ENCODE peak calls at places on chromosomes 6 and 20, in seven cellular contexts. O is pancreas, U is A549, M is bronchial epithelial cell, Y is brain microvascular endothelial cell, C is AG09309, I is choroid plexus epithelial cell. R is an unnamed sample.

GRCh38 chr6:80022803-80023202 is 18.4 kb downstream of the TTK start:
- DNase-seq in O (no peak), U (no peak), M (peak), Y (peak), C (no peak), I (peak), R (no peak)

GRCh38 chr6:43185391-43185790 is 3.4 kb downstream of the CUL9 start:
- DNase-seq in O (no peak), U (no peak), M (no peak), Y (no peak), C (no peak), I (no peak), R (no peak)

GRCh38 chr20:22684072-22684762 is 99.8 kb upstream of the FOXA2 start:
- DNase-seq in O (peak), U (peak), M (peak), Y (peak), C (peak), I (peak), R (peak)

GRCh38 chr6:35804996-35805736 is at the start of gene LHFPL5:
- DNase-seq in O (peak), U (no peak), M (no peak), Y (no peak), C (no peak), I (peak), R (peak)

GRCh38 chr20:48620486-48621255 is 207.1 kb downstream of the PREX1 start:
- DNase-seq in O (peak), U (peak), M (peak), Y (peak), C (no peak), I (peak), R (peak)

GRCh38 chr6:110654096-110654820 is 161.0 kb downstream of the CDK19 start:
- DNase-seq in O (no peak), U (peak), M (peak), Y (no peak), C (no peak), I (peak), R (no peak)

GRCh38 chr6:113496157-113496556 is 361.0 kb upstream of the MARCKS start:
- DNase-seq in O (no peak), U (no peak), M (no peak), Y (peak), C (no peak), I (peak), R (no peak)

GRCh38 chr6:53746442-53747103 is 48.2 kb upstream of the LRRC1 start:
- DNase-seq in O (no peak), U (no peak), M (peak), Y (no peak), C (no peak), I (no peak), R (no peak)

GRCh38 chr20:40702504-40702903 is 13.5 kb upstream of the MAFB start:
- DNase-seq in O (no peak), U (no peak), M (no peak), Y (no peak), C (no peak), I (no peak), R (no peak)

GRCh38 chr6:101683884-101684283 is 290.4 kb downstream of the GRIK2 start:
- DNase-seq in O (no peak), U (no peak), M (no peak), Y (no peak), C (no peak), I (no peak), R (no peak)

DNA sequence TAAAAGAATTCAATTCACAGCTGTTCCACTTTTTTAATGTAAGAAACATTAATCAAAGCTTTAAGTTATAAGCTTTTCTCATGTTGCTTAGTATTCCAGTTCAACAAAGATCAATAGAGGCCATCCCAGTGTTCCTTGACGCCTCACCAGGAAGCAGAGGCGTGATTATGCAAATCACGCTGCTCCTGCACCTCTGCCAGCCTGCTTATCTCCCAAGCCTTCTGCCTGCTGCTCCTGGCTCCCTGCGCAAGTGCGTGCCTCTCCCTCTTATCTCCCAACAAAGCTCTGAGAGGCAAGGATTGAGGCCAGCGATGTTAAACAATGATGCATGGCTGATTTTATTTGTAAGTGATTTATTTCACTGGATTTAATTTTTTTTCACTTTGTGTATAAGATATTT is 42.8 kb downstream of the INSM1 start:
- DNase-seq in O (peak), U (no peak), M (peak), Y (no peak), C (no peak), I (peak), R (peak)
- H3K4me3 ChIP-seq in O (no peak), U (no peak), M (no peak), Y (no peak), C (no peak), I (no peak), R (no peak)

GRCh38 chr6:52390361-52390727 is 28.4 kb downstream of the PAQR8 start:
- DNase-seq in O (no peak), U (no peak), M (peak), Y (peak), C (no peak), I (peak), R (no peak)
- H3K4me3 ChIP-seq in O (no peak), U (no peak), M (no peak), Y (no peak), C (no peak), I (no peak), R (no peak)

GRCh38 chr6:37566209-37566859 is 66.6 kb upstream of the CCDC167 start:
- DNase-seq in O (peak), U (no peak), M (no peak), Y (peak), C (no peak), I (peak), R (peak)
- H3K4me3 ChIP-seq in O (no peak), U (no peak), M (peak), Y (peak), C (peak), I (peak), R (no peak)

DNA sequence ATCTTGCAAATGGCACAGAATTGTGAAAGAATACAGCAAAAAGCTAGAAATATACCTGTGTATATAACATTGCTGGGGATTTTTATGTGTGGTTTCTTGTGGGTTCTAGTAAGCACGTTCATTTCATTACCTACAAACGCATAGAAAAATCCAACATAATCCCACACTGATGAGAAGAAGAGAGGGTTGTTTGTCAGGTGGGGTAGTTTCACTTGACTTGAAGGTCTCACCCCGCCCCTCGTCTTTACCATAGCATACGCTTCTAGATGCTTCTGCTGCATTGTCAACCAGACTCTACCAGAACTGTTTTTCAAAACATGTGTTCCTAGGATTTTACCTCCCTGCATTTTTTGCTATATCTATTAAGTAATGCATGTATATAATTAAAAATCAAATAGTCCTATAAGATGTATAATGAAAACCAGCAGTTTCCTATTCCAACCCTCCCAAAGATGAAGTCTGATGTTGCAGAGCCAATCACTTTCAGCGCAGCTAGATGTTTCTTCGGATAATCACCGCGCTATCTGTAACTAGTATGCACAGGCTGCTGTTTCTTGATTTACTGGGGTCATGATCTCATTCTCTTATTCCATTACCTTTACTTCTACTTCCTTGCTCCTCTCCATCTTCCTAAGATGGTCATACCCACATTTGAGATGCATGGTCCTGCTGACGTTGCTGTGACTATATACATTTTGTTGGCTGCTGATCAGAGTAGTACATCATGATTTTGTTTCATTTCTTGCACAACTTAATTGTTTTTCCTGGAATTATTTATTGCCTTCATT is 283.9 kb upstream of the TAB2 start:
- DNase-seq in O (no peak), U (no peak), M (no peak), Y (no peak), C (no peak), I (no peak), R (no peak)
- H3K4me3 ChIP-seq in O (no peak), U (no peak), M (no peak), Y (no peak), C (no peak), I (no peak), R (no peak)

DNA sequence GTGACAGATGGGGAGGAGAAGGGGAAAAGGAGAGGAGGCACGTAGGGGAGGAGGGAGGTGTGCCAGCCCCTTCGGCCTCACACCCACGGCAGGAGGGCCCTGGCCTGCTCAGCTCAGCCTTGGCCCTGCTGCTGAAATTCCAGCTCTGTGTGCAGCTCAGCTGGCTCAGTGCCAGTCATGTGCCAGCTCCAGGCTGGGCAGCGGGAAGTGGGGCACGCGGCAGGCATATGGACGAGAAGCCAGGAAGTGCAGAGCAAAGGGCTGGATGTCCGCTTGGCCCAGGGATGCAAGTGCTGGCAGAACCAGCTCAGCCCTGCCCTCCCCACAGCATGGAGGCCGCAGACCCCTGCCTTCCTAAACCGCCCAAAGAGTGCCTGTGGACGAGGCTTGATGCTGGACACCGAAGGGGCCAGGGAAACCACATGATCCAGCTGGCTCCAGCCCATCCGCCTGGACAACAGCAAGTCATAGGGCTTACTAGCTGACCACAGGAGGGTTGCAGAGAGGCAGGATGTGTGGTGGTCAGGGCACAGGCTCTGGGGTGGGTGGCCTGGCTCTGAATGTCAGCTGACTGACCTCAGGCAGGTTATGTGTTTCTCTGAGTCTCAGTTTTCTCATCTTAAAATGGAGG is 60.1 kb downstream of the NOL4L start:
- DNase-seq in O (peak), U (no peak), M (no peak), Y (no peak), C (no peak), I (no peak), R (peak)
- H3K4me3 ChIP-seq in O (no peak), U (no peak), M (no peak), Y (no peak), C (no peak), I (no peak), R (no peak)